ENCODE peak calls at places on chromosome X, in five cellular contexts. W, X, Q, K and A are unnamed samples.

GRCh38 chrX:40864972-40865371 is 129.6 kb upstream of the MED14 start:
- DNase-seq in W (no peak), X (no peak), Q (no peak), K (peak), A (no peak)

GRCh38 chrX:108511721-108512120 is 72.1 kb downstream of the COL4A5 start:
- DNase-seq in W (no peak), X (no peak), Q (no peak), K (no peak), A (no peak)

GRCh38 chrX:24395775-24396174 is 35.3 kb downstream of the SUPT20HL1 start:
- DNase-seq in W (peak), X (peak), Q (peak), K (peak), A (peak)

GRCh38 chrX:106862972-106863688 is 40.0 kb downstream of the RIPPLY1 start:
- DNase-seq in W (peak), X (peak), Q (peak), K (no peak), A (no peak)

GRCh38 chrX:130482871-130483270 is 81.1 kb downstream of the RBMX2 start:
- DNase-seq in W (no peak), X (no peak), Q (no peak), K (no peak), A (no peak)

GRCh38 chrX:46327229-46328081 is 217.8 kb downstream of the ZNF674 start:
- DNase-seq in W (no peak), X (peak), Q (peak), K (peak), A (peak)

GRCh38 chrX:53481093-53481492 is 46.9 kb upstream of the HSD17B10 start:
- DNase-seq in W (no peak), X (peak), Q (peak), K (no peak), A (no peak)

GRCh38 chrX:147884958-147885357 is 26.8 kb upstream of the FMR1 start:
- DNase-seq in W (no peak), X (peak), Q (no peak), K (no peak), A (no peak)

GRCh38 chrX:9643807-9644206 is 121.8 kb downstream of the GPR143 start:
- DNase-seq in W (no peak), X (no peak), Q (no peak), K (no peak), A (no peak)

GRCh38 chrX:130060122-130061069 is 49.9 kb downstream of the ELF4 start:
- DNase-seq in W (peak), X (peak), Q (peak), K (peak), A (peak)

GRCh38 chrX:138858946-138859345 is 147.4 kb upstream of the FGF13 start:
- DNase-seq in W (no peak), X (no peak), Q (no peak), K (no peak), A (no peak)

GRCh38 chrX:54248309-54248708 is 65.3 kb upstream of the FAM120C start:
- DNase-seq in W (peak), X (peak), Q (peak), K (no peak), A (peak)

GRCh38 chrX:119186763-119187162 is 49.3 kb upstream of the PGRMC1 start:
- DNase-seq in W (no peak), X (no peak), Q (no peak), K (no peak), A (no peak)

GRCh38 chrX:48972214-48973164 is 845 bp upstream of the KCND1 start:
- DNase-seq in W (peak), X (peak), Q (peak), K (peak), A (peak)

GRCh38 chrX:92283298-92283697 is 504.1 kb downstream of the PCDH11X start:
- DNase-seq in W (no peak), X (no peak), Q (no peak), K (no peak), A (no peak)

GRCh38 chrX:67693928-67694327 is 150.1 kb downstream of the AR start:
- DNase-seq in W (no peak), X (peak), Q (no peak), K (no peak), A (no peak)

GRCh38 chrX:24412637-24413363 is 52.3 kb upstream of the PDK3 start:
- DNase-seq in W (no peak), X (no peak), Q (no peak), K (no peak), A (no peak)

GRCh38 chrX:124223524-124223923 is 108.9 kb upstream of the TEX13D start:
- DNase-seq in W (peak), X (no peak), Q (no peak), K (no peak), A (no peak)

GRCh38 chrX:123675154-123675553 is 57.7 kb downstream of the THOC2 start:
- DNase-seq in W (no peak), X (no peak), Q (no peak), K (no peak), A (no peak)

GRCh38 chrX:39950035-39950688 is 147.6 kb downstream of the BCOR start:
- DNase-seq in W (no peak), X (no peak), Q (no peak), K (no peak), A (peak)